ENCODE peak calls at places on chromosome 21, in seven cellular contexts. Z, K, G, M, J, W and X are unnamed samples.

GRCh38 chr21:14271053-14271452 is 55.1 kb downstream of the RBM11 start:
- DNase-seq in W (no peak), M (peak; percentile 65), Z (no peak), G (no peak), K (no peak), J (no peak), X (no peak)

GRCh38 chr21:43360441-43361126 is 66.3 kb downstream of the SIK1 start:
- DNase-seq in K (peak; percentile 74), Z (no peak), W (no peak), M (no peak), G (no peak), J (no peak), X (no peak)

GRCh38 chr21:46129846-46130651 is 25.3 kb downstream of the FTCD start:
- DNase-seq in K (peak; percentile 75), M (no peak), W (no peak), Z (no peak), G (no peak), J (no peak), X (no peak)

GRCh38 chr21:45496151-45496967 is 45.9 kb downstream of the SLC19A1 start:
- DNase-seq in W (no peak), Z (no peak), J (no peak), K (peak; percentile 68), M (no peak), G (no peak), X (no peak)

GRCh38 chr21:45811136-45811535 is 167.6 kb downstream of the PCBP3 start:
- DNase-seq in W (no peak), K (no peak), Z (no peak), J (no peak), G (no peak), M (peak; percentile 17), X (no peak)

GRCh38 chr21:33374874-33375644 is 28.2 kb upstream of the IFNGR2 start:
- DNase-seq in Z (no peak), J (no peak), K (no peak), G (no peak), M (no peak), W (no peak), X (no peak)

GRCh38 chr21:45430521-45431501 is 25.8 kb downstream of the COL18A1 start:
- DNase-seq in G (no peak), W (no peak), J (no peak), K (peak; percentile 67), M (peak; percentile 94), Z (no peak), X (no peak)

GRCh38 chr21:27112186-27112585 is 145.3 kb upstream of the ADAMTS5 start:
- DNase-seq in K (no peak), J (no peak), W (no peak), G (no peak), M (no peak), Z (no peak), X (no peak)

GRCh38 chr21:37281993-37282392 is 14.9 kb upstream of the VPS26C start:
- DNase-seq in G (no peak), Z (no peak), K (no peak), W (no peak), J (no peak), M (no peak), X (no peak)

GRCh38 chr21:27571706-27572105 is 604.8 kb upstream of the ADAMTS5 start:
- DNase-seq in M (no peak), K (no peak), G (no peak), W (no peak), Z (no peak), J (peak; percentile 65), X (no peak)

GRCh38 chr21:32189688-32190483 is 89.0 kb downstream of the MIS18A start:
- DNase-seq in G (no peak), W (no peak), M (no peak), K (no peak), J (no peak), Z (no peak), X (no peak)

GRCh38 chr21:36718951-36719501 is 20.1 kb downstream of the SIM2 start:
- DNase-seq in W (no peak), Z (peak; percentile 62), M (no peak), K (no peak), J (no peak), G (no peak), X (no peak)

GRCh38 chr21:42227909-42228708 is 9.2 kb downstream of the ABCG1 start:
- DNase-seq in M (peak; percentile 79), J (peak; percentile 28), G (peak; percentile 59), Z (peak; percentile 77), W (peak; percentile 73), K (peak; percentile 95), X (no peak)

GRCh38 chr21:21188513-21189188 is 190.4 kb downstream of the NCAM2 start:
- DNase-seq in Z (no peak), W (no peak), M (no peak), J (no peak), G (no peak), K (no peak), X (no peak)

GRCh38 chr21:20459838-20460237 is 538.4 kb upstream of the NCAM2 start:
- DNase-seq in K (no peak), J (no peak), G (no peak), Z (no peak), M (no peak), W (no peak), X (no peak)

GRCh38 chr21:39788383-39788782 is 43.4 kb downstream of the IGSF5 start:
- DNase-seq in K (peak; percentile 88), G (peak; percentile 72), Z (peak; percentile 46), W (no peak), M (peak; percentile 86), J (peak; percentile 14), X (peak; percentile 80)

GRCh38 chr21:33152228-33153130 is 77.3 kb upstream of the IFNAR2 start:
- DNase-seq in G (no peak), K (no peak), W (no peak), M (no peak), Z (no peak), J (no peak), X (no peak)

GRCh38 chr21:38470762-38471161 is 27.5 kb downstream of the ERG start:
- DNase-seq in Z (no peak), G (peak; percentile 55), W (no peak), J (no peak), M (peak; percentile 29), K (no peak), X (no peak)

GRCh38 chr21:41482321-41482720 is 25.6 kb downstream of the TMPRSS2 start:
- DNase-seq in W (no peak), J (no peak), K (no peak), G (no peak), M (no peak), Z (no peak), X (no peak)

GRCh38 chr21:45471229-45472052 is 66.5 kb downstream of the COL18A1 start:
- DNase-seq in K (peak; percentile 38), W (no peak), Z (no peak), J (peak; percentile 81), G (peak; percentile 89), M (no peak), X (peak; percentile 71)

GRCh38 chr21:28833181-28833580 is 159.5 kb downstream of the LTN1 start:
- DNase-seq in G (no peak), Z (no peak), M (no peak), W (no peak), K (no peak), J (no peak), X (no peak)

GRCh38 chr21:31894441-31894840 is 21.6 kb downstream of the HUNK start:
- DNase-seq in K (no peak), G (no peak), M (peak; percentile 27), W (no peak), J (no peak), Z (no peak), X (no peak)

GRCh38 chr21:37986000-37986399 is 69.7 kb upstream of the KCNJ6 start:
- DNase-seq in J (no peak), W (no peak), Z (no peak), K (no peak), M (no peak), G (no peak), X (no peak)

GRCh38 chr21:45154511-45155508 is 80.4 kb downstream of the ADARB1 start:
- DNase-seq in M (peak; percentile 88), W (no peak), G (peak; percentile 72), J (peak; percentile 45), Z (no peak), K (no peak), X (no peak)

GRCh38 chr21:28253378-28253777 is 739.3 kb downstream of the LTN1 start:
- DNase-seq in W (no peak), Z (no peak), M (no peak), K (no peak), J (peak; percentile 48), G (peak; percentile 56), X (peak; percentile 34)

GRCh38 chr21:32921632-32922230 is 104.0 kb upstream of the OLIG2 start:
- DNase-seq in K (peak; percentile 87), W (no peak), Z (no peak), M (peak; percentile 54), J (no peak), G (no peak), X (no peak)

GRCh38 chr21:41043008-41043407 is 125.0 kb upstream of the BACE2 start:
- DNase-seq in G (no peak), W (no peak), Z (no peak), M (peak; percentile 23), K (no peak), J (no peak), X (no peak)

GRCh38 chr21:42495765-42496119 is 282 bp downstream of the RSPH1 start:
- DNase-seq in M (no peak), K (no peak), Z (no peak), G (peak; percentile 37), W (no peak), J (no peak), X (no peak)

GRCh38 chr21:44766818-44767354 is 34.7 kb downstream of the UBE2G2 start:
- DNase-seq in J (no peak), K (no peak), M (no peak), Z (no peak), W (no peak), G (no peak), X (no peak)

GRCh38 chr21:41873426-41873825 is 5.7 kb downstream of the PRDM15 start:
- DNase-seq in W (no peak), G (no peak), M (no peak), J (no peak), Z (no peak), K (no peak), X (no peak)

GRCh38 chr21:31850886-31851285 is 21.9 kb upstream of the HUNK start:
- DNase-seq in K (no peak), J (no peak), G (no peak), M (no peak), W (no peak), Z (no peak), X (no peak)

GRCh38 chr21:17780539-17780938 is 38.6 kb downstream of the C21orf91 start:
- DNase-seq in G (no peak), Z (no peak), W (no peak), J (no peak), K (no peak), M (peak; percentile 8), X (no peak)

GRCh38 chr21:41346758-41347157 is 15.1 kb upstream of the MX2 start:
- DNase-seq in M (no peak), J (no peak), K (no peak), Z (no peak), G (no peak), W (no peak), X (no peak)

GRCh38 chr21:35861656-35862055 is 198.7 kb downstream of the SETD4 start:
- DNase-seq in M (no peak), Z (no peak), K (no peak), J (peak; percentile 77), G (peak; percentile 56), W (no peak), X (no peak)

GRCh38 chr21:26715878-26716506 is 129.2 kb downstream of the ADAMTS1 start:
- DNase-seq in Z (peak; percentile 39), M (peak; percentile 82), W (no peak), K (no peak), J (peak; percentile 16), G (peak; percentile 78), X (peak; percentile 27)

GRCh38 chr21:45983981-45984551 is 2.5 kb downstream of the COL6A1 start:
- DNase-seq in M (no peak), Z (no peak), K (peak; percentile 77), W (no peak), G (peak; percentile 71), J (no peak), X (no peak)

GRCh38 chr21:34910396-34910795 is 138.7 kb downstream of the RUNX1 start:
- DNase-seq in M (no peak), K (peak; percentile 65), J (no peak), G (no peak), W (no peak), Z (peak; percentile 47), X (no peak)

GRCh38 chr21:37849703-37850102 is 66.6 kb downstream of the KCNJ6 start:
- DNase-seq in G (peak; percentile 85), Z (no peak), K (no peak), J (no peak), M (peak; percentile 82), W (no peak), X (no peak)